ENCODE peak calls at places on chromosomes 16 and 17, in eight cellular contexts. W is K562, L is HCT116, E is upper lobe of left lung, R is Panc1, G is GM23338, S is HepG2, D is GM12878. Q is an unnamed sample.

GRCh38 chr17:64223283-64223682 is 39.8 kb downstream of the TEX2 start:
- ATAC-seq in S (no peak), R (no peak), W (no peak), E (no peak), L (no peak), G (no peak), D (no peak), Q (no peak)

GRCh38 chr17:45223541-45224528 is 2.1 kb downstream of the FMNL1 start:
- ATAC-seq in R (no peak), G (no peak), L (no peak), D (peak; percentile 14), E (no peak), S (no peak), W (no peak), Q (no peak)

GRCh38 chr16:11155284-11155806 is 100.7 kb downstream of the SOCS1 start:
- ATAC-seq in W (no peak), D (no peak), L (no peak), E (no peak), R (peak; percentile 78), G (no peak), S (no peak), Q (no peak)

GRCh38 chr17:81713556-81714411 is 1.7 kb downstream of the SLC25A10 start:
- ATAC-seq in R (peak; percentile 28), W (peak; percentile 53), D (no peak), E (no peak), L (peak; percentile 12), S (peak; percentile 64), G (no peak), Q (no peak)

GRCh38 chr17:31582151-31582907 is 190.9 kb downstream of the RAB11FIP4 start:
- ATAC-seq in S (peak; percentile 41), L (no peak), D (peak; percentile 88), W (no peak), E (peak; percentile 71), R (no peak), G (no peak), Q (peak; percentile 37)

GRCh38 chr16:68291227-68291626 is 19.5 kb downstream of the SLC7A6OS start:
- ATAC-seq in R (no peak), E (no peak), D (no peak), G (no peak), W (no peak), L (no peak), S (no peak), Q (no peak)

GRCh38 chr17:35127751-35128514 is 6.5 kb downstream of the FNDC8 start:
- ATAC-seq in D (no peak), E (peak; percentile 54), G (no peak), R (no peak), S (no peak), L (no peak), W (no peak), Q (peak; percentile 91)

GRCh38 chr17:17514993-17515920 is 19.1 kb upstream of the RASD1 start:
- ATAC-seq in L (no peak), E (no peak), R (no peak), D (no peak), G (peak; percentile 86), W (no peak), S (no peak), Q (peak; percentile 39)

GRCh38 chr17:4187076-4187475 is 44.1 kb downstream of the CYB5D2 start:
- ATAC-seq in R (no peak), W (no peak), D (no peak), G (peak; percentile 74), L (no peak), S (no peak), E (no peak), Q (peak; percentile 55)
- TF ChIP-seq POLR2AphosphoS5 in R (no peak), W (no peak), D (no peak), G (no peak), L (no peak), S (no peak), E (no peak), Q (no peak)

GRCh38 chr17:21024024-21024423 is 18.8 kb downstream of the USP22 start:
- ATAC-seq in S (no peak), R (no peak), E (no peak), W (no peak), D (no peak), L (no peak), G (no peak), Q (no peak)
- TF ChIP-seq POLR2AphosphoS5 in S (no peak), R (no peak), E (no peak), W (no peak), D (no peak), L (no peak), G (no peak), Q (no peak)

DNA sequence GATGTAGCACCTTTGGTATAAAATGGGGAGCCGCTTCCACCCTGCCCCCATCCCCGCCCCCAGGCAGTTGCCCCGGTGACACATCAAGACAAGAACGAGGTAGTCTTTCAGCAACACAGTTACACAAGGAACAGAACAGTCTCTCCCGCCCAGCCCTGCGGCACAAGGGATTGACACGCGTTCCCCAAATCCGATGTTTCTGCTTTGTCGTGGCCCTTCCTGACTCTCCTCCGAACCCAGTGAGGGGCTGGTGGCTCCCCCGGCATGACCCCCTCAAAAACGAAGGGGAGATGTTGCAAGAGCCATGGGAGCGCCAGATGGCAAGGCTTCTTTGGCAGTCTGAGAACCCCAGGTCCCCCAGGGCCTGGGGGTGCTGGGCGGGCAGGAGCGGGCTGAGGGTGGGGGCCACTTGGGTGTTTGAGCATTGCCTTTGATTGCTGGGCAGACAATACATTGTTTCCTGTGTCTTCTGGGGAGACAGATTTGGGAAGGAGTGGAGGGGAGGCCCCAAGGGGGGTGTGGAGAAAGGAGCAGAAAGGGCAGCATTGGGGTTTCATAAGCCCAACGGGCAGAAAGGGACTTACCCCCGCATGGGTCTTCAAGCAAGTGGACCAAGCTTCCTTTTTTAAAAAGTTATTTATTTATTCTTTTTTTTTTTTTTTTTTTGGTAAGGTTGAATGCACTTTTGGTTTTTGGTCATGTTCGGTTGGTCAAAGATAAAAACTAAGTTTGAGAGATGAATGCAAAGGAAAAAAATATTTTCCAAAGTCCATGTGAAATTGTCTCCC is 16.6 kb downstream of the COL1A1 start:
- ATAC-seq in S (no peak), L (no peak), R (no peak), W (peak; percentile 41), D (peak; percentile 36), G (peak; percentile 25), E (no peak), Q (peak; percentile 79)
- TF ChIP-seq POLR2AphosphoS5 in S (no peak), L (no peak), R (no peak), W (no peak), D (no peak), G (no peak), E (no peak), Q (no peak)

GRCh38 chr17:74513987-74514631 is 17.2 kb downstream of the CD300LB start:
- ATAC-seq in S (no peak), R (peak; percentile 71), G (no peak), D (no peak), L (peak; percentile 56), W (no peak), E (no peak), Q (no peak)
- TF ChIP-seq POLR2AphosphoS5 in S (no peak), R (no peak), G (no peak), D (no peak), L (no peak), W (no peak), E (no peak), Q (no peak)

GRCh38 chr16:56228476-56228875 is 37.2 kb downstream of the GNAO1 start:
- ATAC-seq in S (no peak), G (no peak), R (no peak), W (no peak), E (no peak), D (no peak), L (no peak), Q (no peak)
- TF ChIP-seq POLR2AphosphoS5 in S (no peak), G (no peak), R (no peak), W (no peak), E (no peak), D (no peak), L (no peak), Q (no peak)

GRCh38 chr16:53207810-53208752 is 153.3 kb downstream of the CHD9 start:
- ATAC-seq in D (peak; percentile 83), R (peak; percentile 99), S (peak; percentile 92), G (peak; percentile 98), W (peak; percentile 84), E (peak; percentile 95), L (peak; percentile 80), Q (peak; percentile 90)
- TF ChIP-seq POLR2AphosphoS5 in D (peak; percentile 80), R (no peak), S (no peak), G (no peak), W (peak; percentile 59), E (peak; percentile 18), L (no peak), Q (peak; percentile 28)